ENCODE peak calls at places on chromosome 17, in four cellular contexts. V is cardiac muscle cell, F is ascending aorta, C is PC-9. H is an unnamed sample.

GRCh38 chr17:14737984-14738651 is 437.2 kb downstream of the HS3ST3B1 start:
- DNase-seq in F (peak; percentile 43), C (peak; percentile 87), V (no peak), H (peak; percentile 99)

GRCh38 chr17:45942284-45942683 is 47.9 kb downstream of the MAPT start:
- DNase-seq in C (no peak), F (peak; percentile 27), V (no peak), H (no peak)

GRCh38 chr17:47702391-47702995 is 8.5 kb downstream of the TBKBP1 start:
- DNase-seq in C (no peak), F (no peak), V (no peak), H (no peak)

GRCh38 chr17:27550291-27550930 is 80.6 kb upstream of the LGALS9 start:
- DNase-seq in V (no peak), C (no peak), F (no peak), H (no peak)

GRCh38 chr17:19418312-19418992 is 7.4 kb downstream of the RNF112 start:
- DNase-seq in C (peak; percentile 37), F (no peak), V (no peak), H (peak; percentile 34)

GRCh38 chr17:62780273-62780672 is 27.8 kb downstream of the MARCHF10 start:
- DNase-seq in C (no peak), V (no peak), F (no peak), H (no peak)

GRCh38 chr17:74190154-74190553 is 13.3 kb upstream of the RPL38 start:
- DNase-seq in F (no peak), C (no peak), V (no peak), H (peak; percentile 43)

GRCh38 chr17:64095144-64095882 is 34.6 kb downstream of the ERN1 start:
- DNase-seq in F (no peak), C (peak; percentile 87), V (no peak), H (peak; percentile 90)

GRCh38 chr17:14113137-14113536 is 43.8 kb downstream of the COX10 start:
- DNase-seq in C (no peak), F (no peak), V (no peak), H (no peak)

GRCh38 chr17:65109990-65110680 is 27.0 kb upstream of the RGS9 start:
- DNase-seq in C (no peak), F (no peak), V (no peak), H (no peak)

GRCh38 chr17:78896091-78896833 is 6.7 kb downstream of the CEP295NL start:
- DNase-seq in F (no peak), V (no peak), C (no peak), H (no peak)

GRCh38 chr17:40547079-40547784 is 18.0 kb downstream of the CCR7 start:
- DNase-seq in V (no peak), F (no peak), C (no peak), H (peak; percentile 97)

GRCh38 chr17:76453431-76453743 is 435 bp upstream of the UBE2O start:
- DNase-seq in F (no peak), V (no peak), C (no peak), H (no peak)
- H3K4me3 ChIP-seq in F (peak overlapping the region; percentile 94), V (no peak overlapping the region), C (no peak overlapping the region), H (no peak overlapping the region)

DNA sequence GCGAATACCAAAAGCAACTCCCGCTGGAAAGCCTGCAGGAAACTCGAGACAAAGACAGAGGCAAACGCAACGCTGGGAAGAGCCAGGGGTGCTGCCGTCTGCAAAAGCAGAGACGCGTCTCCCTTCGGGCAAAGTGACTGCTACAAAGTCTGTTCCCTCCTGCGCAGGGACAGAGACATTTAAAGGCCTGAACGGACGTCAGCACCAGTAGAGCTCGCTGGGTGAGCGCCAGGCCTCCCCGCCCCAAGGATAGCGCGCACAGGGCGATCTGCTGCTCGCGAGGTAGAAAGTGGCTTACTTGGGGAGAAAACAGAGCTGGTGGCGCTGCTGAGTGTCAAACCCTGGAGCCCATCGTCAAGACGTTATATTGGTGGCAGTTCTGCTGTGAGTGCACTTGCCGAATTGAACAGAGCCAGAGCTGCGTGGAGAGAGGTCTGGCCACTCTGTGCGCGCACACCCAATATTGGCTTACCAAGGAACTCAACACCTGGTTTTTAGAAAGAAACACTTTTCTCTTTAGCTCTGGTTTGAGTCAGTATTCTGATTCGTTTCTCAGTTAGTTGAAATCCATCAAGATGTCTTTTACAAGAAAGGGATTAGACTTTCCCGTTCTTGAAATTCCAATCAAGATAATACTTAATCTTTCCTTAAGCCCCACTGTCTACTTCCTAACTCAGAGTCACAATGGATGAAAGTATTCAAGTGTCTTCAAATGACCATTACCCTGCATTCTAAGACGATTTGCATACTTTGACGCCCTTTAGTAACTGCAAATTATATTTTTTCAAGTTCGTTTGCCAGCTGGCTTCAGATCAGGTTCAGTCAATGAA is 190.1 kb downstream of the USP22 start:
- DNase-seq in C (peak; percentile 42), V (peak; percentile 69), F (no peak), H (peak; percentile 38)
- H3K4me3 ChIP-seq in C (peak overlapping the region; percentile 63), V (peak overlapping the region; percentile 33), F (peak overlapping the region; percentile 47), H (no peak overlapping the region)

DNA sequence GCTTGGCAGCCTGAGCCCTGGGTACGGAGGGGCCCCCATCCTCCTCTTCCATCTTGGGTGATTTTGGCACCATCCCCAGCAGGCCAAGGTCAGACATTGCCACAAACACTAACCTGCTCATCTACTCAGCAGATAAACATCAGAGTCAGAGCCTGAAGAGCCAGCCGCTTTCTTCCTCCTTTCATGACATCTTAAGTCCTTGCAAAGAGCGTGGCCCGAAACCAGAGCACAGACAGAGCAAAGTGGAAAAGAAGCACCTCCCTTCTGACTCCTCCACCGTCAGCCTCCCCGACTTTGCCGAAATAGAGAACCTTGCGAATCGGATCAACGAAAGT is 60.4 kb upstream of the RPH3AL start:
- DNase-seq in C (no peak), V (no peak), F (no peak), H (no peak)
- H3K4me3 ChIP-seq in C (no peak overlapping the region), V (no peak overlapping the region), F (no peak overlapping the region), H (no peak overlapping the region)

GRCh38 chr17:68400404-68400735 is 56.9 kb downstream of the WIPI1 start:
- DNase-seq in V (no peak), C (no peak), F (no peak), H (no peak)

GRCh38 chr17:68401288-68401687 is 56.0 kb downstream of the WIPI1 start:
- DNase-seq in C (no peak), V (no peak), F (no peak), H (no peak)

GRCh38 chr17:68396795-68397536 is 60.3 kb downstream of the WIPI1 start:
- DNase-seq in V (no peak), F (no peak), C (no peak), H (no peak)

GRCh38 chr17:68399638-68400403 is 57.5 kb downstream of the WIPI1 start:
- DNase-seq in V (no peak), C (no peak), F (no peak), H (peak; percentile 33)

GRCh38 chr17:68398731-68399637 is 58.3 kb downstream of the WIPI1 start:
- DNase-seq in C (peak; percentile 73), F (no peak), V (peak; percentile 71), H (peak; percentile 32)
- H3K4me3 ChIP-seq in C (no peak overlapping the region), F (no peak overlapping the region), V (no peak overlapping the region), H (no peak overlapping the region)